ENCODE peak calls at places on chromosomes 7 and 10, in five cellular contexts. W, X, K, V and M are unnamed samples. For H3K4me1, the result is how much of the 10 kb centered on the place peaks cover.

GRCh38 chr10:69766161-69766910 is 35.4 kb upstream of the COL13A1 start:
- DNase-seq in W (no peak), X (no peak), V (no peak), K (no peak), M (no peak)

GRCh38 chr10:132659206-132660091 is 121.9 kb downstream of the INPP5A start:
- DNase-seq in W (no peak), K (no peak), V (no peak), X (no peak), M (peak)

GRCh38 chr7:85186521-85187241 is at the start of gene SEMA3D:
- DNase-seq in V (peak), W (peak), K (peak), X (peak), M (peak)

GRCh38 chr7:33762153-33762902 is 143.0 kb upstream of the BMPER start:
- DNase-seq in K (no peak), X (no peak), W (no peak), V (no peak), M (no peak)

GRCh38 chr7:37007319-37007718 is 283.0 kb upstream of the AOAH start:
- DNase-seq in W (no peak), V (no peak), K (no peak), X (no peak), M (no peak)

GRCh38 chr10:22992075-22992474 is 64.2 kb downstream of the ARMC3 start:
- DNase-seq in W (no peak), X (no peak), K (no peak), V (no peak), M (no peak)

GRCh38 chr7:3217166-3217565 is 83.9 kb upstream of the SDK1 start:
- DNase-seq in V (no peak), W (no peak), K (no peak), X (no peak), M (no peak)

GRCh38 chr10:101525848-101526247 is 62.2 kb downstream of the POLL start:
- DNase-seq in X (no peak), K (no peak), W (no peak), V (no peak), M (no peak)

GRCh38 chr7:91551377-91552175 is 287.3 kb downstream of the FZD1 start:
- DNase-seq in W (no peak), X (no peak), V (no peak), K (no peak), M (no peak)

GRCh38 chr7:54904130-54904529 is 114.7 kb upstream of the EGFR start:
- DNase-seq in W (no peak), V (no peak), K (no peak), X (no peak), M (no peak)

GRCh38 chr7:121073463-121074099 is 85.1 kb downstream of the CPED1 start:
- DNase-seq in X (no peak), W (no peak), V (no peak), K (no peak), M (no peak)

GRCh38 chr7:39580150-39580874 is 14.1 kb downstream of the YAE1 start:
- DNase-seq in K (peak), W (peak), X (peak), V (peak), M (peak)

GRCh38 chr7:99733448-99733847 is 1.5 kb downstream of the CYP3A7 start:
- DNase-seq in K (peak), X (no peak), W (no peak), V (no peak), M (no peak)

GRCh38 chr7:48114115-48114514 is 25.1 kb downstream of the UPP1 start:
- DNase-seq in K (no peak), W (no peak), V (no peak), X (no peak), M (no peak)

GRCh38 chr10:5445006-5445405 is 32.6 kb downstream of the NET1 start:
- DNase-seq in X (no peak), V (no peak), W (no peak), K (no peak), M (no peak)

GRCh38 chr7:2675256-2675764 is 12.7 kb upstream of the AMZ1 start:
- DNase-seq in K (no peak), V (no peak), W (no peak), X (no peak), M (no peak)

GRCh38 chr10:73460897-73461296 is 27.5 kb upstream of the MSS51 start:
- DNase-seq in K (no peak), V (no peak), W (no peak), X (no peak), M (no peak)

GRCh38 chr10:96271017-96271815 is at the start of gene BLNK:
- DNase-seq in X (no peak), K (no peak), V (peak), W (peak), M (peak)
- TF ChIP-seq POLR2AphosphoS5 in X (no peak), K (no peak), V (peak), W (peak), M (peak)

DNA sequence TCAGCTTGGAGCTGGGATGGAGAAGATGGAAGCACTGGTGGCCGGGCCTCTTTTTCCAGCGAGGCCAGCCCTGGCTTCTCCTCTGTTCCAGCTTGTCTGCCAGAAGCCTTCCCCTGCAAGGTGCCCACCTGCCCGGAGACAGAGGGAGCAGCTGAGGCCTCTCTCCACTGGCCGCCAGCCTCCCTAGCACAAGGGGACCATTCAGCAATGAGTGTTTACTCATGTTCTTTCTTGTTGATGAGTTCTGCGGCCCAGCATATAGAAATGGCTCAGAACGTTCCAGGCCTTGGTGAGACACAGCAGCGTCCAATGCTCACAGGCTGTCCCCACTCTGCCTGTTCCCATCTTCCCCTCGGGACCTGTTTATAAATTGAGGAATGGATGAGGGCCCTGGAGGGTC is 47.3 kb downstream of the CHST3 start:
- DNase-seq in K (no peak), X (no peak), W (no peak), V (no peak), M (peak)
- H3K4me1 ChIP-seq in K (under half), X (under half), W (under half), V (under half), M (under half)

GRCh38 chr7:6178273-6179029 is 94.0 kb downstream of the CYTH3 start:
- DNase-seq in W (no peak), X (no peak), V (no peak), K (no peak), M (no peak)
- TF ChIP-seq POLR2AphosphoS5 in W (no peak), X (no peak), V (no peak), K (no peak), M (no peak)

DNA sequence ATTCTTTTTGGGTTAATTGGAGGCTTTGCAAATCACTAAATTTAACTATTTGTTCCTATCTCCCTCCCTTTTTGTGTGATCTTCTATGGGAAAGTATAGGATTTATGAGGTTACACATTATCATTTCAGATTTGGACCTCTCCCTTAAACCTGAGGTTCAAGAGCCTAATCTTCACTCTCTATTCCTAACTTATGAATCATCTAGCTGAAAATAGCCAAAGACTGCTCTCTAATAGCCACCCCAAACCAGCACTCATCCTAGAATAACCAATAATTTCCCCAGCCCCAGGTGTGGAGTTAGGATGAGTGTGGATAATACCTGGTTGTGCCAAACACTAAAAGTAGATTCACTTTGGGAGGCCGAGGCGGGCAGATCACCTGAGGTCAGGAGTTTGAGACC is 499.2 kb downstream of the GFRA1 start:
- DNase-seq in V (no peak), X (no peak), K (no peak), W (no peak), M (no peak)
- H3K4me1 ChIP-seq in V (under half), X (under half), K (under half), W (under half), M (under half)

GRCh38 chr10:102735065-102735562 is 8.6 kb upstream of the WBP1L start:
- DNase-seq in V (no peak), K (peak), W (no peak), X (no peak), M (no peak)
- TF ChIP-seq POLR2AphosphoS5 in V (no peak), K (no peak), W (no peak), X (no peak), M (no peak)